ENCODE peak calls at places on chromosomes 13 and 19, in ten cellular contexts. F is T follicular helper cell; S is brain microvascular endothelial cell; G is Calu3; Q is upper lobe of left lung; C is GM10248; A is left lung; K is activated CD8-positive, alpha-beta memory T cell treated with anti-CD3 and anti-CD28 coated beads for 1 hour; P is putamen; Y is progenitor cell of endocrine pancreas. H is an unnamed sample.
A peak's percentile ranks its signal among the peaks of the same experiment; 100 is the strongest.

GRCh38 chr13:110541526-110541920 is 20.0 kb downstream of the RAB20 start:
- DNase-seq in F (no peak), S (no peak), G (no peak), Q (no peak), C (no peak), A (peak; percentile 27), K (no peak), P (no peak), Y (no peak), H (no peak)

GRCh38 chr19:18419195-18419698 is at the start of gene SSBP4:
- DNase-seq in F (peak; percentile 57), S (peak; percentile 53), G (peak; percentile 79), Q (peak; percentile 95), C (peak; percentile 91), A (peak; percentile 74), K (no peak), P (peak; percentile 70), Y (peak; percentile 73), H (no peak)

GRCh38 chr19:30924670-30925069 is 424.6 kb downstream of the TSHZ3 start:
- DNase-seq in F (no peak), S (no peak), G (no peak), Q (no peak), C (no peak), A (no peak), K (no peak), P (no peak), Y (no peak), H (no peak)

GRCh38 chr19:54081032-54081431 is at the start of gene TARM1:
- DNase-seq in F (no peak), S (no peak), G (no peak), Q (no peak), C (no peak), A (no peak), K (no peak), P (no peak), Y (no peak), H (no peak)

GRCh38 chr13:55000043-55000442 is 1971.4 kb downstream of the OLFM4 start:
- DNase-seq in F (no peak), S (no peak), G (no peak), Q (no peak), C (no peak), A (no peak), K (no peak), P (no peak), Y (no peak), H (no peak)

GRCh38 chr19:44050740-44051653 is 839 bp upstream of the ZNF223 start:
- DNase-seq in F (no peak), S (peak; percentile 2), G (peak; percentile 53), Q (no peak), C (no peak), A (peak; percentile 43), K (no peak), P (peak; percentile 54), Y (no peak), H (no peak)

GRCh38 chr13:24279267-24279666 is 30.1 kb upstream of the C1QTNF9 start:
- DNase-seq in F (no peak), S (no peak), G (no peak), Q (peak; percentile 37), C (no peak), A (no peak), K (no peak), P (no peak), Y (no peak), H (no peak)

GRCh38 chr13:35157143-35157755 is 215.2 kb downstream of the NBEA start:
- DNase-seq in F (no peak), S (peak; percentile 52), G (peak; percentile 30), Q (no peak), C (peak; percentile 28), A (no peak), K (no peak), P (peak; percentile 63), Y (peak; percentile 17), H (no peak)

GRCh38 chr19:23002690-23003422 is at the start of gene ZNF728:
- DNase-seq in F (no peak), S (no peak), G (no peak), Q (peak; percentile 63), C (peak; percentile 5), A (peak; percentile 31), K (no peak), P (peak; percentile 4), Y (no peak), H (no peak)